ENCODE peak calls at places on chromosomes 7 and 10, in ten cellular contexts. I is astrocyte of the spinal cord; P is iPS-NIHi11; E is activated CD4-positive, alpha-beta T cell treated with anti-CD3 and anti-CD28 coated beads for 36 hours; Q is activated naive CD4-positive, alpha-beta T cell treated with anti-CD3 and anti-CD28 coated beads for 36 hours; X is SW480; J is C1 segment of cervical spinal cord; F is amygdala; U is H7; H is GM06990. S is an unnamed sample.

GRCh38 chr10:122849090-122849489 is 3.4 kb upstream of the CUZD1 start:
- DNase-seq in I (no peak), P (no peak), E (no peak), Q (no peak), X (no peak), J (no peak), F (no peak), U (no peak), H (no peak), S (no peak)

GRCh38 chr10:114719311-114719710 is 61.2 kb upstream of the ABLIM1 start:
- DNase-seq in I (no peak), P (no peak), E (no peak), Q (no peak), X (no peak), J (no peak), F (no peak), U (no peak), H (no peak), S (no peak)

GRCh38 chr7:55074008-55074499 is 55.2 kb downstream of the EGFR start:
- DNase-seq in I (peak), P (peak), E (peak), Q (peak), X (peak), J (no peak), F (no peak), U (no peak), H (peak), S (peak)

GRCh38 chr7:105009667-105010537 is 4.1 kb upstream of the KMT2E start:
- DNase-seq in I (no peak), P (no peak), E (no peak), Q (no peak), X (no peak), J (no peak), F (no peak), U (no peak), H (no peak), S (no peak)

GRCh38 chr10:93115661-93116383 is 42.1 kb downstream of the CYP26A1 start:
- DNase-seq in I (peak), P (peak), E (peak), Q (peak), X (peak), J (peak), F (no peak), U (peak), H (peak), S (peak)

GRCh38 chr10:110363572-110364411 is 59.1 kb upstream of the SMNDC1 start:
- DNase-seq in I (no peak), P (no peak), E (peak), Q (peak), X (no peak), J (peak), F (peak), U (no peak), H (no peak), S (no peak)

GRCh38 chr7:74267756-74268565 is 13.8 kb upstream of the RFC2 start:
- DNase-seq in I (no peak), P (no peak), E (no peak), Q (no peak), X (no peak), J (no peak), F (no peak), U (no peak), H (no peak), S (no peak)

GRCh38 chr10:110918269-110918632 is 729 bp downstream of the BBIP1 start:
- DNase-seq in I (peak), P (peak), E (peak), Q (peak), X (peak), J (no peak), F (no peak), U (no peak), H (peak), S (peak)

GRCh38 chr10:14032406-14032998 is 298.2 kb downstream of the FRMD4A start:
- DNase-seq in I (no peak), P (peak), E (peak), Q (peak), X (no peak), J (no peak), F (no peak), U (peak), H (no peak), S (no peak)

GRCh38 chr10:101512741-101513140 is 75.3 kb downstream of the POLL start:
- DNase-seq in I (peak), P (no peak), E (no peak), Q (no peak), X (no peak), J (no peak), F (no peak), U (no peak), H (no peak), S (peak)

GRCh38 chr10:104501864-104502579 is 139.1 kb upstream of the SORCS3 start:
- DNase-seq in I (no peak), P (peak), E (no peak), Q (no peak), X (no peak), J (no peak), F (no peak), U (peak), H (no peak), S (no peak)

GRCh38 chr10:74208081-74208480 is 57.1 kb downstream of the ADK start:
- DNase-seq in I (no peak), P (peak), E (no peak), Q (no peak), X (no peak), J (no peak), F (no peak), U (peak), H (no peak), S (peak)

GRCh38 chr7:151341357-151342101 is at the start of gene NUB1:
- DNase-seq in I (peak), P (peak), E (peak), Q (peak), X (peak), J (peak), F (peak), U (peak), H (peak), S (peak)

GRCh38 chr7:150516956-150517355 is 2.3 kb downstream of the GIMAP7 start:
- DNase-seq in I (no peak), P (no peak), E (no peak), Q (no peak), X (no peak), J (no peak), F (no peak), U (no peak), H (no peak), S (no peak)

GRCh38 chr7:5216931-5217330 is 26.9 kb downstream of the WIPI2 start:
- DNase-seq in I (no peak), P (no peak), E (no peak), Q (no peak), X (no peak), J (no peak), F (no peak), U (no peak), H (no peak), S (no peak)

GRCh38 chr10:102109166-102110116 is 10.7 kb downstream of the LDB1 start:
- DNase-seq in I (no peak), P (no peak), E (no peak), Q (no peak), X (no peak), J (no peak), F (no peak), U (peak), H (no peak), S (no peak)

GRCh38 chr10:94546616-94547175 is 1.1 kb downstream of the HELLS start:
- DNase-seq in I (peak), P (no peak), E (no peak), Q (no peak), X (peak), J (no peak), F (no peak), U (no peak), H (no peak), S (no peak)

GRCh38 chr7:1457949-1458675 is 1.2 kb downstream of the MICALL2 start:
- DNase-seq in I (no peak), P (no peak), E (no peak), Q (no peak), X (no peak), J (peak), F (no peak), U (peak), H (no peak), S (peak)

GRCh38 chr7:80259-81236 is 111.8 kb upstream of the FAM20C start:
- DNase-seq in I (no peak), P (no peak), E (no peak), Q (no peak), X (no peak), J (no peak), F (no peak), U (peak), H (no peak), S (no peak)

GRCh38 chr10:102069066-102069465 is 3.9 kb downstream of the HPS6 start:
- DNase-seq in I (no peak), P (no peak), E (no peak), Q (no peak), X (no peak), J (no peak), F (no peak), U (no peak), H (no peak), S (no peak)

GRCh38 chr10:18144928-18145327 is 4.7 kb downstream of the CACNB2 start:
- DNase-seq in I (no peak), P (no peak), E (no peak), Q (no peak), X (no peak), J (no peak), F (no peak), U (no peak), H (no peak), S (no peak)

GRCh38 chr7:140375808-140376730 is 22.3 kb downstream of the SLC37A3 start:
- DNase-seq in I (no peak), P (no peak), E (peak), Q (peak), X (no peak), J (no peak), F (no peak), U (no peak), H (no peak), S (no peak)

GRCh38 chr10:121079226-121079625 is 228.1 kb downstream of the WDR11 start:
- DNase-seq in I (no peak), P (no peak), E (no peak), Q (no peak), X (no peak), J (no peak), F (no peak), U (no peak), H (no peak), S (no peak)

GRCh38 chr7:100584046-100584676 is 1.8 kb downstream of the LRCH4 start:
- DNase-seq in I (peak), P (no peak), E (no peak), Q (peak), X (no peak), J (no peak), F (no peak), U (no peak), H (no peak), S (no peak)

GRCh38 chr7:38169862-38170261 is 8.2 kb upstream of the STARD3NL start:
- DNase-seq in I (peak), P (no peak), E (peak), Q (no peak), X (peak), J (no peak), F (no peak), U (no peak), H (peak), S (peak)

GRCh38 chr7:1533255-1533568 is 2.7 kb downstream of the MAFK start:
- DNase-seq in I (no peak), P (no peak), E (peak), Q (no peak), X (no peak), J (no peak), F (no peak), U (no peak), H (no peak), S (no peak)

GRCh38 chr7:142992427-142992826 is 30.3 kb upstream of the KEL start:
- DNase-seq in I (no peak), P (no peak), E (no peak), Q (no peak), X (no peak), J (no peak), F (no peak), U (no peak), H (no peak), S (no peak)

GRCh38 chr7:106064836-106065559 is 47.1 kb downstream of the SYPL1 start:
- DNase-seq in I (peak), P (peak), E (no peak), Q (no peak), X (peak), J (peak), F (peak), U (peak), H (no peak), S (peak)

GRCh38 chr7:113122657-113123252 is 4.4 kb upstream of the SMIM30 start:
- DNase-seq in I (no peak), P (no peak), E (no peak), Q (no peak), X (no peak), J (no peak), F (no peak), U (no peak), H (no peak), S (no peak)